ENCODE peak calls at places on chromosome 10, in four cellular contexts. S is heart left ventricle, M is endodermal cell, G is MM.1S. Q is an unnamed sample.

GRCh38 chr10:98300526-98300925 is 32.5 kb upstream of the LOXL4 start:
- DNase-seq in S (no peak), M (peak), G (no peak), Q (no peak)

GRCh38 chr10:67976292-67977245 is 92.1 kb downstream of the SIRT1 start:
- DNase-seq in S (peak), M (peak), G (no peak), Q (no peak)

GRCh38 chr10:36452851-36453250 is 672.5 kb upstream of the ANKRD30A start:
- DNase-seq in S (no peak), M (no peak), G (no peak), Q (no peak)

GRCh38 chr10:6695519-6695918 is 115.4 kb upstream of the PRKCQ start:
- DNase-seq in S (no peak), M (no peak), G (no peak), Q (no peak)

GRCh38 chr10:78850611-78851010 is 218.2 kb upstream of the ZMIZ1 start:
- DNase-seq in S (no peak), M (peak), G (no peak), Q (no peak)

GRCh38 chr10:62080905-62081304 is 179.4 kb downstream of the ARID5B start:
- DNase-seq in S (no peak), M (no peak), G (no peak), Q (no peak)

GRCh38 chr10:31102421-31102820 is 70.8 kb upstream of the ZNF438 start:
- DNase-seq in S (no peak), M (no peak), G (no peak), Q (no peak)

GRCh38 chr10:116688241-116688711 is 54.1 kb downstream of the HSPA12A start:
- DNase-seq in S (peak), M (peak), G (no peak), Q (peak)

GRCh38 chr10:27661511-27662286 is 83.9 kb downstream of the MKX start:
- DNase-seq in S (no peak), M (no peak), G (no peak), Q (no peak)

GRCh38 chr10:89889610-89890009 is 188.2 kb downstream of the KIF20B start:
- DNase-seq in S (no peak), M (no peak), G (no peak), Q (no peak)

GRCh38 chr10:79059859-79060379 is 8.8 kb upstream of the ZMIZ1 start:
- DNase-seq in S (peak), M (peak), G (no peak), Q (no peak)

GRCh38 chr10:30583778-30584415 is 45.7 kb downstream of the LYZL2 start:
- DNase-seq in S (peak), M (no peak), G (peak), Q (peak)

GRCh38 chr10:42977032-42977416 is 99.8 kb upstream of the RET start:
- DNase-seq in S (peak), M (peak), G (no peak), Q (no peak)

GRCh38 chr10:124000792-124001201 is 92.6 kb downstream of the CHST15 start:
- DNase-seq in S (no peak), M (no peak), G (no peak), Q (no peak)

GRCh38 chr10:16779375-16779774 is 37.8 kb downstream of the RSU1 start:
- DNase-seq in S (no peak), M (no peak), G (peak), Q (no peak)

GRCh38 chr10:10540383-10540782 is 477.3 kb upstream of the CELF2 start:
- DNase-seq in S (no peak), M (no peak), G (no peak), Q (no peak)

GRCh38 chr10:22686347-22686746 is 28.0 kb downstream of the PIP4K2A start:
- DNase-seq in S (no peak), M (no peak), G (no peak), Q (no peak)

GRCh38 chr10:4786043-4786839 is 39.8 kb upstream of the AKR1E2 start:
- DNase-seq in S (no peak), M (no peak), G (no peak), Q (no peak)

GRCh38 chr10:93541402-93542357 is 24.8 kb upstream of the FFAR4 start:
- DNase-seq in S (peak), M (peak), G (no peak), Q (no peak)

GRCh38 chr10:126576336-126576735 is 94.2 kb downstream of the C10orf90 start:
- DNase-seq in S (no peak), M (no peak), G (no peak), Q (no peak)

GRCh38 chr10:48519731-48520506 is 85.0 kb downstream of the ARHGAP22 start:
- DNase-seq in S (no peak), M (peak), G (no peak), Q (no peak)

GRCh38 chr10:48518412-48518811 is 86.5 kb downstream of the ARHGAP22 start:
- DNase-seq in S (no peak), M (peak), G (no peak), Q (no peak)

GRCh38 chr10:48518926-48519730 is 85.7 kb downstream of the ARHGAP22 start:
- DNase-seq in S (no peak), M (peak), G (no peak), Q (no peak)

GRCh38 chr10:48522011-48522765 is 82.7 kb downstream of the ARHGAP22 start:
- DNase-seq in S (no peak), M (peak), G (no peak), Q (no peak)

GRCh38 chr10:48520594-48520993 is 84.3 kb downstream of the ARHGAP22 start:
- DNase-seq in S (no peak), M (no peak), G (no peak), Q (no peak)
- H3K4me3 ChIP-seq in S (no peak), M (no peak), G (no peak), Q (no peak)

GRCh38 chr10:99537381-99538286 is 4.9 kb downstream of the NKX2-3 start:
- DNase-seq in S (no peak), M (peak), G (no peak), Q (no peak)
- H3K4me3 ChIP-seq in S (no peak), M (no peak), G (no peak), Q (no peak)

GRCh38 chr10:119268871-119269506 is 61.6 kb downstream of the GRK5 start:
- DNase-seq in S (no peak), M (peak), G (peak), Q (no peak)
- H3K4me3 ChIP-seq in S (no peak), M (no peak), G (no peak), Q (no peak)

GRCh38 chr10:25934673-25935139 is 677 bp downstream of the MYO3A start:
- DNase-seq in S (no peak), M (peak), G (peak), Q (no peak)
- H3K4me3 ChIP-seq in S (peak), M (peak), G (peak), Q (no peak)

GRCh38 chr10:113094114-113094486 is 144.1 kb downstream of the TCF7L2 start:
- DNase-seq in S (no peak), M (no peak), G (peak), Q (no peak)
- H3K4me3 ChIP-seq in S (no peak), M (no peak), G (no peak), Q (no peak)

DNA sequence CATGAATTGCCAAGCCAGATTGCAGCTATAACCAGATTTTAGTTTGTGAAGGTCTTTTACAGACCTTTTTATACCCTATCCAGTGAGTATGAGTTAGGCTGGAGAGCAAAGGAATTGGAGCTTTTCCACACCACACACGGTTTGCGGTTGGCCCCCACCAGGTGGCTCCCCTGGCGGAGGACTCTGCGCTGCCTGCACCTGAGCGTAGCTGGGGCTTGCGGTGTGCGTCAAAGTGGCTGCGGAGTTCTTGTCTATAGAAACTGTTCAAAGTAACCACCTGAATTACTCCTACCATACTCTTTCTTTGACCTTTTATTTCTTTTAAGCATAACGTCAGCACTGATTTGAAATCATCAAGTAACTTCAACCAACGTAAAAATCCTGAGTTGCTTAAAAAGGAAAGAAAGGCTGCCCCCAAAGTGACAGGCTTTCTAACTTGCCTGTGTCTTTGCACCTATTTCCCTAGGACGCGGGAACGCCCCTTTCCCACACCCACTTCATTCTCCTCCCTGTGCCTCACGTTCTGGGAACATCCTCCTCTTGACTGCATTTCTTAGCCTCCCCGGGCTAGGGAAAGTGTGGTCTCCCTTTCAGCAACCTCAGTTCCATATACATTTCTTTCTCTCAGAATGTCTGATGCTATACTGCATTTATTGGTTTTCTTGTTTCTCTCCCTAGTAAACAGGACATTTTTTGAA is 47.6 kb upstream of the TMEM72 start:
- DNase-seq in S (no peak), M (peak), G (no peak), Q (no peak)
- H3K4me3 ChIP-seq in S (no peak), M (no peak), G (no peak), Q (no peak)

GRCh38 chr10:75103881-75104686 is 7.4 kb upstream of the SAMD8 start:
- DNase-seq in S (no peak), M (no peak), G (no peak), Q (no peak)

GRCh38 chr10:75107756-75108683 is 3.4 kb upstream of the SAMD8 start:
- DNase-seq in S (no peak), M (no peak), G (no peak), Q (no peak)

GRCh38 chr10:75104842-75105241 is 6.6 kb upstream of the SAMD8 start:
- DNase-seq in S (no peak), M (peak), G (no peak), Q (no peak)

GRCh38 chr10:75106242-75106641 is 5.2 kb upstream of the SAMD8 start:
- DNase-seq in S (no peak), M (peak), G (no peak), Q (no peak)

DNA sequence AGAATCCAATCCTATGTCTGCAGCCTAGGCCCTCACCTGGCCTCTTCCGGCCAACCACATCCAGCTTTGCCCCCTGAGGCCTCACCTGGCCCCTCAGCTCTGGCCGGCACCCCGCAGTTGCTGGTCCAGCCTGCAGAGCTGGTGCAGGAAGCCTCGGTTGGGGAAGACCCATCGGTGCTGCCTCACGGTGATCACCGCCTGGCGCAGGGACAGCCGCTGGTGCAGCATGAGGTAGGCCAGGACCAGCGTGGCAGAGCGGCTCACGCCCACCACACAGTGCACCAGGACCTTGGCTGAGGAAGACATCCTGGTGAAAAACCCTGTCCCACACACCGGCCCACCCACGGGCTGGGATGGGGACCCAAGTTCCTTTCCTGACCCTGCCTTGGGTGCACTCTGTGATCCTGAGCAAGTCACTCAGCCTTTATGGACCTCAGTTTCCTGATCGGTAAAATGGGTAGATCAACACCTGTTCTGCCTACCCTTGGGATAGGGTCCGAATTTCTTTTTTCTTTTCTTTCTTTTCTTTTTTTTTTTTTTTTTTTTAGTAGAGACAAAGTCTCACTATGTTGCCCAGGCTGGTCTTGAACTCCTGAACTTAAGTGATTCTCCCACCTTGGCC is 5.8 kb upstream of the SAMD8 start:
- DNase-seq in S (no peak), M (peak), G (no peak), Q (no peak)
- H3K4me3 ChIP-seq in S (no peak), M (no peak), G (no peak), Q (no peak)

GRCh38 chr10:91023708-91024438 is 103.0 kb upstream of the ANKRD1 start:
- DNase-seq in S (no peak), M (no peak), G (no peak), Q (no peak)
- H3K4me3 ChIP-seq in S (no peak), M (no peak), G (no peak), Q (no peak)

Q was measured in skeletal muscle cell.